ENCODE peak calls at places on chromosomes 5 and 9, in eight cellular contexts. I, J, D, O, S, M, N and Z are unnamed samples.

GRCh38 chr9:4306066-4306787 is 6.4 kb upstream of the GLIS3 start:
- DNase-seq in I (no peak), O (no peak), N (no peak), S (no peak), D (no peak), J (no peak), M (peak), Z (no peak)

GRCh38 chr9:108521063-108521462 is 334.7 kb downstream of the ACTL7B start:
- DNase-seq in I (no peak), O (no peak), S (peak), D (no peak), M (no peak), N (no peak), J (no peak), Z (no peak)

GRCh38 chr5:138276402-138277054 is 2.1 kb upstream of the GFRA3 start:
- DNase-seq in N (peak), O (no peak), J (no peak), I (no peak), M (no peak), S (no peak), D (no peak), Z (no peak)

GRCh38 chr5:144170276-144171024 is at the start of the genes KCTD16 and YIPF5:
- DNase-seq in M (peak), I (peak), O (peak), J (peak), D (peak), S (peak), N (peak), Z (peak)

GRCh38 chr5:167233507-167233906 is 1057.9 kb upstream of the WWC1 start:
- DNase-seq in M (no peak), D (no peak), N (no peak), I (no peak), S (no peak), J (no peak), O (no peak), Z (no peak)

GRCh38 chr5:76972670-76973069 is 19.8 kb downstream of the CRHBP start:
- DNase-seq in D (no peak), I (no peak), O (no peak), S (no peak), J (no peak), N (no peak), M (no peak), Z (no peak)

GRCh38 chr9:114851301-114851700 is 45.5 kb upstream of the TNFSF15 start:
- DNase-seq in S (no peak), O (no peak), J (no peak), I (no peak), D (no peak), N (no peak), M (no peak), Z (no peak)

GRCh38 chr9:108374606-108375005 is 481.2 kb downstream of the ACTL7B start:
- DNase-seq in M (no peak), I (no peak), D (no peak), J (no peak), O (no peak), S (no peak), N (no peak), Z (no peak)

GRCh38 chr5:77864997-77865396 is 88.9 kb upstream of the TBCA start:
- DNase-seq in J (no peak), N (no peak), M (no peak), I (no peak), O (no peak), S (no peak), D (no peak), Z (no peak)

GRCh38 chr5:107428303-107428761 is 242.4 kb downstream of the EFNA5 start:
- DNase-seq in I (no peak), J (no peak), M (no peak), O (peak), N (no peak), S (no peak), D (no peak), Z (no peak)

GRCh38 chr5:85109616-85110015 is 724.9 kb upstream of the EDIL3 start:
- DNase-seq in D (no peak), J (no peak), I (no peak), M (no peak), S (no peak), N (no peak), O (no peak), Z (no peak)